ENCODE peak calls at places on chromosome 6, in five cellular contexts. One of them, this sample, is unnamed.
A peak's percentile ranks its signal among the peaks of the same experiment; 100 is the strongest.

GRCh38 chr6:96197241-96197640 is 181.5 kb downstream of the FUT9 start:
- DNase-seq in T-helper 9 cell: no peak
- DNase-seq in endothelial cell of umbilical vein: no peak
- DNase-seq in NCI-H82: no peak
- DNase-seq in WERI-Rb-1: no peak
- DNase-seq in this sample: no peak

GRCh38 chr6:109453594-109454482 is 1.7 kb downstream of the MICAL1 start:
- DNase-seq in T-helper 9 cell: no peak
- DNase-seq in endothelial cell of umbilical vein: no peak
- DNase-seq in NCI-H82: peak; percentile 77
- DNase-seq in WERI-Rb-1: no peak
- DNase-seq in this sample: no peak

GRCh38 chr6:106119526-106119925 is 33.4 kb downstream of the PRDM1 start:
- DNase-seq in T-helper 9 cell: no peak
- DNase-seq in endothelial cell of umbilical vein: no peak
- DNase-seq in NCI-H82: no peak
- DNase-seq in WERI-Rb-1: no peak
- DNase-seq in this sample: no peak

GRCh38 chr6:14305629-14306028 is 188.1 kb downstream of the CD83 start:
- DNase-seq in T-helper 9 cell: no peak
- DNase-seq in endothelial cell of umbilical vein: no peak
- DNase-seq in NCI-H82: peak; percentile 35
- DNase-seq in WERI-Rb-1: no peak
- DNase-seq in this sample: no peak

GRCh38 chr6:87183687-87184086 is 28.3 kb downstream of the ZNF292 start:
- DNase-seq in T-helper 9 cell: no peak
- DNase-seq in endothelial cell of umbilical vein: no peak
- DNase-seq in NCI-H82: no peak
- DNase-seq in WERI-Rb-1: no peak
- DNase-seq in this sample: no peak

GRCh38 chr6:22471746-22472145 is 97.6 kb upstream of the HDGFL1 start:
- DNase-seq in T-helper 9 cell: no peak
- DNase-seq in endothelial cell of umbilical vein: peak; percentile 46
- DNase-seq in NCI-H82: no peak
- DNase-seq in WERI-Rb-1: no peak
- DNase-seq in this sample: no peak

GRCh38 chr6:163186527-163186926 is 228.0 kb upstream of the QKI start:
- DNase-seq in T-helper 9 cell: no peak
- DNase-seq in endothelial cell of umbilical vein: no peak
- DNase-seq in NCI-H82: no peak
- DNase-seq in WERI-Rb-1: no peak
- DNase-seq in this sample: no peak

GRCh38 chr6:136788069-136788902 is 4.0 kb downstream of the MAP3K5 start:
- DNase-seq in T-helper 9 cell: no peak
- DNase-seq in endothelial cell of umbilical vein: peak; percentile 42
- DNase-seq in NCI-H82: no peak
- DNase-seq in WERI-Rb-1: no peak
- DNase-seq in this sample: no peak

GRCh38 chr6:551405-551804 is 105.5 kb downstream of the HUS1B start:
- DNase-seq in T-helper 9 cell: no peak
- DNase-seq in endothelial cell of umbilical vein: no peak
- DNase-seq in NCI-H82: peak; percentile 71
- DNase-seq in WERI-Rb-1: peak; percentile 47
- DNase-seq in this sample: peak; percentile 10

GRCh38 chr6:111478749-111479148 is 4.3 kb downstream of the REV3L start:
- DNase-seq in T-helper 9 cell: no peak
- DNase-seq in endothelial cell of umbilical vein: peak; percentile 70
- DNase-seq in NCI-H82: peak; percentile 66
- DNase-seq in WERI-Rb-1: no peak
- DNase-seq in this sample: peak; percentile 46

GRCh38 chr6:138160329-138161117 is 1.2 kb upstream of the ARFGEF3 start:
- DNase-seq in T-helper 9 cell: no peak
- DNase-seq in endothelial cell of umbilical vein: no peak
- DNase-seq in NCI-H82: no peak
- DNase-seq in WERI-Rb-1: no peak
- DNase-seq in this sample: no peak

GRCh38 chr6:74879234-74879633 is 326.6 kb downstream of the COL12A1 start:
- DNase-seq in T-helper 9 cell: no peak
- DNase-seq in endothelial cell of umbilical vein: no peak
- DNase-seq in NCI-H82: no peak
- DNase-seq in WERI-Rb-1: no peak
- DNase-seq in this sample: no peak

GRCh38 chr6:41494212-41495115 is 51.7 kb upstream of the FOXP4 start:
- DNase-seq in T-helper 9 cell: no peak
- DNase-seq in endothelial cell of umbilical vein: no peak
- DNase-seq in NCI-H82: peak; percentile 74
- DNase-seq in WERI-Rb-1: peak; percentile 85
- DNase-seq in this sample: no peak

GRCh38 chr6:160127270-160128124 is 5.9 kb downstream of the SLC22A1 start:
- DNase-seq in T-helper 9 cell: no peak
- DNase-seq in endothelial cell of umbilical vein: no peak
- DNase-seq in NCI-H82: no peak
- DNase-seq in WERI-Rb-1: no peak
- DNase-seq in this sample: no peak

GRCh38 chr6:4358414-4359107 is 223.2 kb upstream of the ECI2 start:
- DNase-seq in T-helper 9 cell: no peak
- DNase-seq in endothelial cell of umbilical vein: peak; percentile 99
- DNase-seq in NCI-H82: no peak
- DNase-seq in WERI-Rb-1: no peak
- DNase-seq in this sample: peak; percentile 77

GRCh38 chr6:117555262-117555849 is 47.0 kb downstream of the GOPC start:
- DNase-seq in T-helper 9 cell: no peak
- DNase-seq in endothelial cell of umbilical vein: no peak
- DNase-seq in NCI-H82: no peak
- DNase-seq in WERI-Rb-1: no peak
- DNase-seq in this sample: no peak

GRCh38 chr6:82551831-82552230 is 188.2 kb downstream of the TPBG start:
- DNase-seq in T-helper 9 cell: no peak
- DNase-seq in endothelial cell of umbilical vein: no peak
- DNase-seq in NCI-H82: no peak
- DNase-seq in WERI-Rb-1: no peak
- DNase-seq in this sample: no peak